ENCODE peak calls at places on chromosomes 3 and 15, in six cellular contexts. K, N, Y, L, S and E are unnamed samples.

GRCh38 chr3:180073561-180073960 is 36.8 kb upstream of the PEX5L start:
- DNase-seq in Y (no peak), L (no peak), K (no peak), N (no peak), S (no peak), E (no peak)

GRCh38 chr3:121998588-121999473 is 23.2 kb downstream of the ILDR1 start:
- DNase-seq in K (no peak), L (no peak), S (no peak), N (no peak), Y (no peak), E (no peak)

GRCh38 chr15:88166330-88166993 is 90.1 kb downstream of the NTRK3 start:
- DNase-seq in L (peak; percentile 88), S (peak; percentile 69), K (no peak), Y (no peak), N (no peak), E (no peak)

GRCh38 chr3:188486126-188486525 is 332.2 kb downstream of the LPP start:
- DNase-seq in K (no peak), N (no peak), Y (no peak), L (no peak), S (no peak), E (no peak)

GRCh38 chr3:138432576-138433240 is 1.7 kb upstream of the ESYT3 start:
- DNase-seq in N (no peak), Y (no peak), S (no peak), K (no peak), L (no peak), E (no peak)

GRCh38 chr3:78978037-78978436 is 789.8 kb downstream of the ROBO1 start:
- DNase-seq in Y (no peak), S (no peak), N (no peak), K (peak; percentile 57), L (no peak), E (no peak)

GRCh38 chr3:172138031-172138538 is 98.7 kb downstream of the FNDC3B start:
- DNase-seq in S (no peak), L (no peak), Y (no peak), K (no peak), N (no peak), E (no peak)

GRCh38 chr15:78761891-78762385 is 49.3 kb downstream of the ADAMTS7 start:
- DNase-seq in K (no peak), L (no peak), N (no peak), Y (no peak), S (no peak), E (no peak)

GRCh38 chr15:22992026-22992331 is 11.8 kb upstream of the CYFIP1 start:
- DNase-seq in L (no peak), Y (no peak), K (no peak), S (no peak), N (no peak), E (no peak)

GRCh38 chr3:126014252-126014651 is 45.3 kb downstream of the ROPN1B start:
- DNase-seq in K (peak; percentile 33), S (no peak), N (no peak), L (no peak), Y (no peak), E (no peak)

GRCh38 chr15:81504170-81504905 is 130.3 kb upstream of the TMC3 start:
- DNase-seq in Y (no peak), L (no peak), K (peak; percentile 28), S (no peak), N (no peak), E (no peak)

GRCh38 chr15:87977907-87978306 is 278.6 kb downstream of the NTRK3 start:
- DNase-seq in Y (no peak), S (no peak), N (no peak), L (no peak), K (no peak), E (no peak)

GRCh38 chr3:159830523-159831151 is 158.0 kb upstream of the IL12A start:
- DNase-seq in K (peak; percentile 19), L (no peak), S (no peak), N (no peak), Y (no peak), E (no peak)

GRCh38 chr15:99305761-99306505 is 54.7 kb downstream of the LRRC28 start:
- DNase-seq in K (peak; percentile 92), L (peak; percentile 18), Y (no peak), S (no peak), N (no peak), E (no peak)

GRCh38 chr3:184663756-184664155 is 48.1 kb downstream of the MAGEF1 start:
- DNase-seq in Y (no peak), S (no peak), K (no peak), L (no peak), N (no peak), E (no peak)

GRCh38 chr3:130539005-130539404 is 22.0 kb downstream of the COL6A6 start:
- DNase-seq in N (no peak), L (peak; percentile 69), S (no peak), K (peak; percentile 40), Y (no peak), E (peak; percentile 70)

GRCh38 chr15:85880501-85881190 is 85.9 kb upstream of the KLHL25 start:
- DNase-seq in N (no peak), Y (no peak), L (no peak), K (no peak), S (no peak), E (no peak)

GRCh38 chr3:73556520-73557371 is 68.0 kb downstream of the PDZRN3 start:
- DNase-seq in L (peak; percentile 26), K (peak; percentile 55), S (no peak), Y (no peak), N (no peak), E (peak; percentile 24)

GRCh38 chr3:146100825-146101444 is 60.0 kb downstream of the PLOD2 start:
- DNase-seq in N (no peak), L (no peak), K (no peak), S (no peak), Y (no peak), E (no peak)

GRCh38 chr3:142976621-142977398 is 13.3 kb upstream of the PAQR9 start:
- DNase-seq in N (no peak), L (no peak), K (peak; percentile 91), S (no peak), Y (peak; percentile 35), E (no peak)

GRCh38 chr15:92845109-92845508 is 55.0 kb upstream of the CHD2 start:
- DNase-seq in S (no peak), K (peak; percentile 72), N (peak; percentile 57), L (no peak), Y (no peak), E (no peak)

GRCh38 chr3:129063091-129063640 is 2.6 kb downstream of the GP9 start:
- DNase-seq in K (no peak), S (no peak), Y (no peak), L (no peak), N (no peak), E (no peak)

GRCh38 chr3:155495387-155495786 is 201.9 kb upstream of the STRIT1 start:
- DNase-seq in K (peak; percentile 14), L (no peak), Y (no peak), N (no peak), S (no peak), E (no peak)

GRCh38 chr3:31941230-31941632 is 39.8 kb downstream of the OSBPL10 start:
- DNase-seq in S (no peak), K (no peak), Y (no peak), L (no peak), N (no peak), E (no peak)

GRCh38 chr3:31934018-31934417 is 47.0 kb downstream of the OSBPL10 start:
- DNase-seq in N (no peak), K (no peak), L (peak; percentile 19), S (no peak), Y (no peak), E (no peak)

GRCh38 chr3:31934866-31935265 is 46.2 kb downstream of the OSBPL10 start:
- DNase-seq in L (no peak), Y (no peak), K (no peak), N (no peak), S (no peak), E (no peak)

GRCh38 chr3:31936661-31937060 is 44.4 kb downstream of the OSBPL10 start:
- DNase-seq in Y (no peak), K (no peak), N (no peak), L (no peak), S (no peak), E (no peak)

GRCh38 chr3:31937225-31937624 is 43.8 kb downstream of the OSBPL10 start:
- DNase-seq in K (no peak), S (no peak), L (no peak), Y (no peak), N (no peak), E (no peak)
- TF ChIP-seq CTCF in K (no peak), S (no peak), L (no peak), Y (no peak), N (no peak), E (no peak)

DNA sequence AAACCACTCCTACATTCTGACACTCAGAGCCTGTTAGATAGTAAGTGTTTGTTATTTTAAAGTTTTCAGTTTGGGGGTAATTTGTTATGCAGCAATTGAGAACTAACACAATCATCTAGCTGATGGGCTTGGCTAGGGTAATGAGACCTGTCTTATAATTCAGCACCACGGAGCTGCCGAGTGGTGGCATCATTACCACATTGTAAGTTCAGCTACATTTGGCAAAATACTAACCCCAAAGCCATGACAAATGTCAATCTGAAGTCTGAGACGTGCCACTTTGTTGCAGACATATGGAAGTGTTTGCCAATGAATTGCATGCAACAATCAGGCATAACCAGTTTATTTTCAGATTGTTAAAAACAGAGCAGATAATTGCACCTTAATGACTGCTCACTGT is 52.7 kb downstream of the KLHL6 start:
- DNase-seq in L (no peak), K (peak; percentile 40), Y (peak; percentile 13), S (no peak), N (no peak), E (no peak)
- TF ChIP-seq CTCF in L (no peak), K (peak; percentile 11), Y (peak; percentile 59), S (no peak), N (peak; percentile 30), E (no peak)

GRCh38 chr15:67903708-67904107 is 63.9 kb upstream of the RNU6-1 start:
- DNase-seq in K (no peak), S (no peak), L (no peak), N (no peak), Y (no peak), E (no peak)

GRCh38 chr15:67908756-67909155 is 68.9 kb upstream of the RNU6-1 start:
- DNase-seq in L (no peak), N (no peak), K (no peak), Y (no peak), S (no peak), E (no peak)

GRCh38 chr15:67905628-67906027 is 65.8 kb upstream of the RNU6-1 start:
- DNase-seq in K (no peak), N (no peak), Y (no peak), L (no peak), S (no peak), E (no peak)

GRCh38 chr15:67907175-67907723 is 67.4 kb upstream of the RNU6-1 start:
- DNase-seq in Y (peak; percentile 15), K (no peak), L (no peak), S (no peak), N (no peak), E (no peak)

DNA sequence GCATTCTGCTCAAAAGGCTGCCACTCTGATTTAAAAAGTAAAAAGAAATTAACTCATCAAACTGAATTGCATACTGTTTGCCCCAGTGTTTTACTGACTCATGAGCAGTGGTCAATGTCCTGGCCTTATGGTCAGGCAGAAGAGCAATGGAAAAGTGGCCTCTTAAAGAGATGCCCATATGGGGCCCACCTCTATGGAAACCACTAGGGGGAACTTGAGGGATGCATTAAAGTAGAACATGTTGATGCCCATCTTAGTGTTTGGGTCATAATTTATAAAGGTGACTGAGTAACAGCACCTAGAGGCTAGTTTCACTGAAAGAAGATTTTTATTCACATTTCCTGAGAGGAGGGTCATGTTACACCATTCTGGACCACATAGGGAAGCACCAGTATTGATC is 66.5 kb upstream of the RNU6-1 start:
- DNase-seq in K (peak; percentile 34), N (no peak), S (no peak), L (no peak), Y (no peak), E (no peak)
- TF ChIP-seq CTCF in K (no peak), N (peak; percentile 15), S (no peak), L (no peak), Y (peak; percentile 16), E (no peak)

GRCh38 chr3:49566312-49566711 is 12.0 kb downstream of the BSN start:
- DNase-seq in Y (no peak), L (no peak), N (no peak), K (no peak), S (no peak), E (no peak)
- TF ChIP-seq CTCF in Y (no peak), L (peak; percentile 21), N (peak; percentile 28), K (no peak), S (no peak), E (peak; percentile 17)